ENCODE peak calls at places on chromosomes 4 and X, in five cellular contexts. S is nephron progenitor cell, Y is H9, N is progenitor cell of endocrine pancreas, E is B cell. I is an unnamed sample.

GRCh38 chrX:2325076-2325784 is 175.5 kb downstream of the DHRSX start:
- DNase-seq in S (peak; percentile 70), Y (peak; percentile 33), N (no peak), E (peak; percentile 60), I (no peak)

GRCh38 chr4:793941-794621 is 31.8 kb downstream of the CPLX1 start:
- DNase-seq in S (no peak), Y (no peak), N (no peak), E (no peak), I (no peak)

GRCh38 chr4:76779740-76780459 is 118.0 kb downstream of the SOWAHB start:
- DNase-seq in S (no peak), Y (no peak), N (no peak), E (no peak), I (no peak)

GRCh38 chrX:150362599-150363481 is at the start of gene MAMLD1:
- DNase-seq in S (peak; percentile 53), Y (peak; percentile 31), N (no peak), E (peak; percentile 56), I (peak; percentile 18)

GRCh38 chr4:38368612-38369011 is 295.4 kb upstream of the KLF3 start:
- DNase-seq in S (no peak), Y (no peak), N (no peak), E (no peak), I (no peak)

GRCh38 chr4:183563874-183564273 is 59.0 kb downstream of the ING2 start:
- DNase-seq in S (no peak), Y (no peak), N (no peak), E (no peak), I (no peak)

GRCh38 chr4:40998680-40999358 is 215.5 kb downstream of the APBB2 start:
- DNase-seq in S (no peak), Y (no peak), N (no peak), E (no peak), I (no peak)

GRCh38 chr4:188127157-188127874 is 11.9 kb upstream of the TRIML1 start:
- DNase-seq in S (no peak), Y (no peak), N (no peak), E (no peak), I (no peak)

GRCh38 chrX:136346506-136346905 is 45.7 kb downstream of the ADGRG4 start:
- DNase-seq in S (no peak), Y (no peak), N (no peak), E (no peak), I (no peak)

GRCh38 chr4:4735870-4736269 is 123.6 kb upstream of the MSX1 start:
- DNase-seq in S (no peak), Y (no peak), N (no peak), E (no peak), I (no peak)

GRCh38 chrX:26586570-26586969 is 370.6 kb downstream of the MAGEB5 start:
- DNase-seq in S (no peak), Y (no peak), N (no peak), E (no peak), I (no peak)

GRCh38 chr4:102438396-102438795 is 62.8 kb upstream of the NFKB1 start:
- DNase-seq in S (no peak), Y (no peak), N (no peak), E (no peak), I (no peak)

GRCh38 chr4:5752803-5753184 is 41.8 kb downstream of the EVC start:
- DNase-seq in S (peak; percentile 13), Y (peak; percentile 46), N (no peak), E (no peak), I (no peak)

GRCh38 chrX:46959101-46959500 is 46.9 kb downstream of the JADE3 start:
- DNase-seq in S (no peak), Y (no peak), N (no peak), E (no peak), I (no peak)

GRCh38 chrX:40646489-40647306 is 663 bp downstream of the CXorf38 start:
- DNase-seq in S (peak; percentile 18), Y (no peak), N (no peak), E (peak; percentile 63), I (peak; percentile 6)

GRCh38 chr4:96691496-96691895 is 851.6 kb downstream of the PDHA2 start:
- DNase-seq in S (no peak), Y (no peak), N (no peak), E (no peak), I (no peak)

GRCh38 chrX:134547047-134547679 is 87.2 kb downstream of the HPRT1 start:
- DNase-seq in S (no peak), Y (no peak), N (no peak), E (no peak), I (no peak)

GRCh38 chrX:153380691-153381090 is 20.5 kb downstream of the PNMA6E start:
- DNase-seq in S (no peak), Y (no peak), N (no peak), E (no peak), I (peak; percentile 9)

GRCh38 chr4:71296945-71297344 is 41.9 kb upstream of the SLC4A4 start:
- DNase-seq in S (no peak), Y (no peak), N (no peak), E (no peak), I (no peak)

GRCh38 chr4:8525383-8526120 is 54.6 kb upstream of the GPR78 start:
- DNase-seq in S (no peak), Y (no peak), N (no peak), E (no peak), I (no peak)

GRCh38 chr4:113411496-113411938 is 350.0 kb downstream of the CAMK2D start:
- DNase-seq in S (no peak), Y (no peak), N (no peak), E (no peak), I (no peak)

GRCh38 chr4:78056265-78057129 is 626 bp upstream of the FRAS1 start:
- DNase-seq in S (peak; percentile 71), Y (peak; percentile 90), N (peak; percentile 46), E (peak; percentile 64), I (peak; percentile 58)

GRCh38 chrX:150574824-150575409 is 6.5 kb downstream of the MTM1 start:
- DNase-seq in S (no peak), Y (no peak), N (no peak), E (no peak), I (no peak)

GRCh38 chr4:13240066-13240465 is 244.1 kb downstream of the RAB28 start:
- DNase-seq in S (no peak), Y (no peak), N (no peak), E (no peak), I (no peak)

GRCh38 chrX:150226223-150226965 is 136.7 kb upstream of the MAMLD1 start:
- DNase-seq in S (no peak), Y (no peak), N (no peak), E (no peak), I (no peak)

GRCh38 chr4:68734095-68734494 is 63.6 kb upstream of the UGT2B15 start:
- DNase-seq in S (no peak), Y (no peak), N (no peak), E (no peak), I (no peak)

GRCh38 chr4:7857238-7857701 is 82.4 kb downstream of the AFAP1 start:
- DNase-seq in S (no peak), Y (no peak), N (no peak), E (no peak), I (no peak)

GRCh38 chr4:161704653-161705052 is 459.1 kb downstream of the FSTL5 start:
- DNase-seq in S (no peak), Y (no peak), N (no peak), E (no peak), I (no peak)
- TF ChIP-seq CTCF in S (no peak), Y (peak; percentile 35), N (no peak), E (no peak), I (no peak)

GRCh38 chr4:87423313-87424031 is 1.1 kb downstream of the NUDT9 start:
- DNase-seq in S (no peak), Y (no peak), N (no peak), E (no peak), I (no peak)
- TF ChIP-seq CTCF in S (no peak), Y (no peak), N (no peak), E (no peak), I (no peak)

DNA sequence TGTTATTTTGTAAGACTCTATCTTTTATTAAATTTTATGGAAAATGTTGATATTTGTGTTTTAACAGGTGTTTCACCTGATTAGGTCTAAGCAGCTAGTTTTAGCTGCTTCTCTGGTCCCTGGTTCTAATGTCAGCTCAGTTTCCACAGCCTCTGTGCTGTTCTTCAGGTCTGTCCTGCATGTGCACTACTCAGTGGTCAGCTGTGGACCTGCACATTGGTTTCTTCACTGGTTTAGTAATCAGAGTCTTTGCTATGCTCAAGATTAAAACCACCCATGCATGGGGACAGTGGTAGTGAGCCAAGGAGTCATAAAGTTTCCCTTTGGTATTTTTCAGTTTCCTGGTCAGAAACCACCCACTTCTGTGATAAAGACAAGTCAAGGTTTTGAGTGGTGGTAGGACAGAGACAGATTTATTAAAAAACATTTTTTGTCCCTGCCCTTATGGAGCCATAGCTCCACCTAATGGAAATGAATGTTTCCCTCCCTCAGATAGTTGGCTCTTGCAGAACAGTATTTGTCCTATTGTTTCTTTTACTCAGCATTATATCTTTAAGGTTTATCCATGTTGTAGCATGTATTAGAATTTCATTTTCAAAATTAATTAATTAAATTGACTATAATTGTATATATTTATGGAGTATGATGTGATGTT is 36.8 kb upstream of the VBP1 start:
- DNase-seq in S (no peak), Y (no peak), N (no peak), E (no peak), I (no peak)
- TF ChIP-seq CTCF in S (no peak), Y (no peak), N (no peak), E (no peak), I (no peak)

GRCh38 chrX:15564981-15565579 is 35.7 kb downstream of the ACE2 start:
- DNase-seq in S (peak; percentile 56), Y (peak; percentile 72), N (peak; percentile 19), E (no peak), I (peak; percentile 30)

GRCh38 chrX:15567267-15567666 is 33.5 kb downstream of the ACE2 start:
- DNase-seq in S (no peak), Y (no peak), N (no peak), E (no peak), I (no peak)

GRCh38 chrX:15563056-15563455 is 37.7 kb downstream of the ACE2 start:
- DNase-seq in S (no peak), Y (no peak), N (no peak), E (no peak), I (no peak)

GRCh38 chrX:15567886-15568616 is 32.7 kb downstream of the ACE2 start:
- DNase-seq in S (no peak), Y (no peak), N (no peak), E (no peak), I (no peak)

GRCh38 chrX:15566244-15566643 is 34.5 kb downstream of the ACE2 start:
- DNase-seq in S (no peak), Y (no peak), N (no peak), E (no peak), I (no peak)
- TF ChIP-seq CTCF in S (peak; percentile 10), Y (peak; percentile 54), N (peak; percentile 17), E (no peak), I (peak; percentile 14)

DNA sequence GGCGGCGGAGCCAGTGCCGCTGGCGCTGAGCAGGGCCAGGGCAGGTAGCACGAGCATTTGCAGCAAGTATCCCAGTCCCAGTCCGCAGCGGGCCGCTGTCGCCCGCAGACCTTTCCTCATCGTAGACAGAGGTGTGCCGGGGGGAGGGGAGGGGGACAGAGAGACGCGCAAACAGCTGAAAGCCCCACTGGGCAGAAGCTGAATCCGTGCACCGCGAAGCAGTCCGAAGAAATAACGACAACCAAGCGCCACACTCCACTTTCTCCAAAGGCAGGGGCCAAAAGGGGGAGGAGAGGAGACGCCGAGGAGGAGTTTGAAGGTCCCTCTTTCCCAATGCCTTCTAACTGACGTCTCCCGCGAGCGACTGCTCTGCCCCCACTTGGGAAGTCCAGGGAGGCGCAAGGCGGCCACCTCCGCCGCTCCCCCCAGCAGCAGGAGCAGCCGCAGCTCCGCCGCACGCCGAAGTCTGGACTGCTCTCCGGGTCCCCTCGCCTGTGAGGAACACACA is at the start of gene UNC5C:
- DNase-seq in S (peak; percentile 73), Y (peak; percentile 78), N (peak; percentile 63), E (no peak), I (peak; percentile 48)
- TF ChIP-seq CTCF in S (no peak), Y (no peak), N (peak; percentile 14), E (no peak), I (no peak)